ENCODE peak calls at places on chromosomes 7 and 10, in six cellular contexts. One of them, this sample, is unnamed.

GRCh38 chr7:85748861-85749260 is 562.0 kb upstream of the SEMA3D start:
- DNase-seq in foreskin fibroblast: no peak
- DNase-seq in C1 segment of cervical spinal cord: no peak
- DNase-seq in cardiac septum: no peak
- DNase-seq in epithelial cell of esophagus: no peak
- DNase-seq in lung microvascular endothelial cell: no peak
- DNase-seq in this sample: no peak

GRCh38 chr10:13165177-13165576 is 3.8 kb downstream of the MCM10 start:
- DNase-seq in foreskin fibroblast: no peak
- DNase-seq in C1 segment of cervical spinal cord: no peak
- DNase-seq in cardiac septum: no peak
- DNase-seq in epithelial cell of esophagus: no peak
- DNase-seq in lung microvascular endothelial cell: peak; percentile 16
- DNase-seq in this sample: no peak

GRCh38 chr7:132440126-132440525 is 136.1 kb downstream of the PLXNA4 start:
- DNase-seq in foreskin fibroblast: no peak
- DNase-seq in C1 segment of cervical spinal cord: no peak
- DNase-seq in cardiac septum: peak; percentile 39
- DNase-seq in epithelial cell of esophagus: no peak
- DNase-seq in lung microvascular endothelial cell: no peak
- DNase-seq in this sample: peak; percentile 3

GRCh38 chr7:50369408-50370026 is 65.0 kb downstream of the IKZF1 start:
- DNase-seq in foreskin fibroblast: no peak
- DNase-seq in C1 segment of cervical spinal cord: no peak
- DNase-seq in cardiac septum: no peak
- DNase-seq in epithelial cell of esophagus: peak; percentile 39
- DNase-seq in lung microvascular endothelial cell: peak; percentile 27
- DNase-seq in this sample: no peak

GRCh38 chr10:49076741-49077521 is 38.4 kb downstream of the VSTM4 start:
- DNase-seq in foreskin fibroblast: no peak
- DNase-seq in C1 segment of cervical spinal cord: no peak
- DNase-seq in cardiac septum: no peak
- DNase-seq in epithelial cell of esophagus: no peak
- DNase-seq in lung microvascular endothelial cell: no peak
- DNase-seq in this sample: no peak

GRCh38 chr7:131365876-131366275 is 38.2 kb downstream of the MKLN1 start:
- DNase-seq in foreskin fibroblast: peak; percentile 47
- DNase-seq in C1 segment of cervical spinal cord: no peak
- DNase-seq in cardiac septum: no peak
- DNase-seq in epithelial cell of esophagus: no peak
- DNase-seq in lung microvascular endothelial cell: peak; percentile 23
- DNase-seq in this sample: no peak

GRCh38 chr10:87723500-87723899 is 63.8 kb downstream of the PAPSS2 start:
- DNase-seq in foreskin fibroblast: no peak
- DNase-seq in C1 segment of cervical spinal cord: no peak
- DNase-seq in cardiac septum: no peak
- DNase-seq in epithelial cell of esophagus: no peak
- DNase-seq in lung microvascular endothelial cell: no peak
- DNase-seq in this sample: no peak

GRCh38 chr7:29328811-29329210 is 134.2 kb downstream of the CHN2 start:
- DNase-seq in foreskin fibroblast: peak; percentile 15
- DNase-seq in C1 segment of cervical spinal cord: no peak
- DNase-seq in cardiac septum: no peak
- DNase-seq in epithelial cell of esophagus: peak; percentile 82
- DNase-seq in lung microvascular endothelial cell: no peak
- DNase-seq in this sample: no peak

GRCh38 chr10:132916956-132917666 is 25.3 kb downstream of the CFAP46 start:
- DNase-seq in foreskin fibroblast: no peak
- DNase-seq in C1 segment of cervical spinal cord: no peak
- DNase-seq in cardiac septum: no peak
- DNase-seq in epithelial cell of esophagus: no peak
- DNase-seq in lung microvascular endothelial cell: no peak
- DNase-seq in this sample: no peak

This sample was measured in posterior vena cava.